ENCODE peak calls at places on chromosomes 13 and 19, in four cellular contexts. G is AG04449, H is ascending aorta, Q is uterus. B is an unnamed sample.

GRCh38 chr19:48925240-48925843 is 8.2 kb upstream of the DHDH start:
- DNase-seq in G (peak; percentile 73), H (no peak), Q (no peak), B (no peak)

GRCh38 chr13:76944457-76944856 is 3.9 kb upstream of the ACOD1 start:
- DNase-seq in G (no peak), H (no peak), Q (no peak), B (no peak)

GRCh38 chr13:112615391-112615790 is 27.4 kb upstream of the TUBGCP3 start:
- DNase-seq in G (no peak), H (no peak), Q (no peak), B (no peak)

GRCh38 chr19:871446-872265 is 12.2 kb downstream of the CFD start:
- DNase-seq in G (no peak), H (no peak), Q (no peak), B (no peak)

GRCh38 chr13:95494082-95494681 is 58.3 kb upstream of the CLDN10 start:
- DNase-seq in G (no peak), H (no peak), Q (no peak), B (peak; percentile 71)

GRCh38 chr13:43261018-43261417 is 237.6 kb downstream of the DNAJC15 start:
- DNase-seq in G (peak; percentile 53), H (no peak), Q (no peak), B (no peak)

GRCh38 chr13:44132710-44133109 is 240.9 kb upstream of the SERP2 start:
- DNase-seq in G (no peak), H (peak; percentile 73), Q (peak; percentile 37), B (no peak)

GRCh38 chr13:28574617-28575142 is 79.8 kb upstream of the FLT1 start:
- DNase-seq in G (peak; percentile 93), H (no peak), Q (no peak), B (peak; percentile 2)

GRCh38 chr19:6740589-6741348 is 1.3 kb downstream of the TRIP10 start:
- DNase-seq in G (no peak), H (no peak), Q (peak; percentile 63), B (no peak)

GRCh38 chr19:49556412-49557398 is 23.7 kb downstream of the NOSIP start:
- DNase-seq in G (no peak), H (no peak), Q (no peak), B (no peak)

GRCh38 chr19:46972301-46972700 is 47.3 kb upstream of the NPAS1 start:
- DNase-seq in G (no peak), H (no peak), Q (no peak), B (no peak)

GRCh38 chr19:54137114-54137912 is at the start of gene CNOT3:
- DNase-seq in G (peak; percentile 100), H (peak; percentile 100), Q (peak; percentile 100), B (peak; percentile 100)

GRCh38 chr19:54136086-54136863 is 1.3 kb upstream of the CNOT3 start:
- DNase-seq in G (no peak), H (no peak), Q (no peak), B (no peak)

GRCh38 chr19:54136864-54137113 is 773 bp upstream of the CNOT3 start:
- DNase-seq in G (no peak), H (no peak), Q (no peak), B (no peak)

GRCh38 chr19:54138777-54139256 is 1.3 kb downstream of the CNOT3 start:
- DNase-seq in G (no peak), H (no peak), Q (no peak), B (no peak)

DNA sequence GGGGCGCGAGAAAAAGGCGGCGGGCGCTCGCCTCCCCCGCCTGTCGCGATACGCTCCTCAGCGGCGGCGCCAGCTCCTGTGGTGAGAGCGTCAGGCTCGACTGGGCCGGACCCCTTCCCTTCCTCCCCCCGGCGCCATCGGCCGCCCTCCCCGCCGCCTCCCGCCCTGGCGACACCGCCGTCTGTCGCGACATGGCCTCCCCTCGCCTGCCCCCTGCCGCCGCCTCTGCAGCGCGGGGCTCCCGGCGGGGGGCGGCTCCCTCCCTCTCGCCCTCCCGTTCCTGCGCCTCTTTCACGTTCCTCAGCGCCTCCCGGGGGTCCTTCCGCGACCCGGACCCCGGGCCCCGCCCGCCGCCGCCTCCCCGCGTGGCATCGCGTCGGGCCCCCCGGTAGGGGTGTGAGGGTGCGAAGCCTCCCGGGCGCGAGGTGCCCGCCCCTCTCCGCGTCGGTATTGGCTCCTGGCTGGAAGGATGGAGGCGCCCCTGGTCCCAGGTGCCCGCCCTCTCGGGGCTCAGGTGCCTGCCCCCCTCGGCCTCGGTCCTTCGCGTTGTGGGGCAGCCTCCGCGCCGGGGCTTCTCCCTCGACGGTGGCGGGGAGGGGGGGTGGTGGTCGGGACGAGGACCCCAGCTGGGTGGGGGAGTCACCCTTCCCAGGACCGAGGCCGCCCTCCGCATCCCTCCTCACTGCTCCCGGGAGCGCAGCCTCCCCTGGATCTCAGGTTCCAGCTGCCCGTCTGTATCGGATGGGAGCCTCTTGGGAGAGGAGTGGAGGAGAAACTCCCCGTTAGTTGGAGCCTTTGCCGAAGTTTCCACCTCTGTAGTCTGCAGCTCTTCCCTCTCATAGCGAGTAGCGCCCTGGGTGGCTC is 583 bp downstream of the CNOT3 start:
- DNase-seq in G (no peak), H (no peak), Q (no peak), B (no peak)
- TF ChIP-seq CTCF in G (peak; percentile 14), H (no peak), Q (no peak), B (no peak)

GRCh38 chr13:114157869-114158495 is 21.1 kb upstream of the CFAP97D2 start:
- DNase-seq in G (no peak), H (no peak), Q (no peak), B (no peak)

GRCh38 chr13:114153485-114154080 is 21.2 kb upstream of the RASA3 start:
- DNase-seq in G (no peak), H (no peak), Q (no peak), B (no peak)

GRCh38 chr13:114154476-114154875 is 22.1 kb upstream of the RASA3 start:
- DNase-seq in G (no peak), H (no peak), Q (no peak), B (no peak)

GRCh38 chr13:114155320-114155719 is 22.9 kb upstream of the RASA3 start:
- DNase-seq in G (no peak), H (no peak), Q (no peak), B (no peak)

GRCh38 chr13:114155923-114156883 is 22.9 kb upstream of the CFAP97D2 start:
- DNase-seq in G (no peak), H (no peak), Q (no peak), B (no peak)
- H3K4me3 ChIP-seq in G (no peak overlapping the region), H (no peak overlapping the region), Q (no peak overlapping the region), B (no peak overlapping the region)

GRCh38 chr13:111539791-111540446 is 219.5 kb downstream of the TEX29 start:
- DNase-seq in G (no peak), H (no peak), Q (no peak), B (no peak)
- TF ChIP-seq CTCF in G (no peak), H (no peak), Q (no peak), B (peak; percentile 5)

GRCh38 chr13:105737688-105738087 is 797.8 kb downstream of the EFNB2 start:
- DNase-seq in G (no peak), H (no peak), Q (no peak), B (no peak)
- H3K4me3 ChIP-seq in G (no peak overlapping the region), H (no peak overlapping the region), Q (no peak overlapping the region), B (no peak overlapping the region)

GRCh38 chr19:14089412-14089661 is 1.2 kb downstream of the SAMD1 start:
- DNase-seq in G (no peak), H (no peak), Q (no peak), B (no peak)

GRCh38 chr19:14090509-14091085 is at the start of gene SAMD1:
- DNase-seq in G (no peak), H (no peak), Q (peak; percentile 96), B (no peak)

GRCh38 chr19:14091885-14092462 is 1.4 kb upstream of the SAMD1 start:
- DNase-seq in G (no peak), H (no peak), Q (no peak), B (no peak)

GRCh38 chr19:14089662-14090508 is 666 bp downstream of the SAMD1 start:
- DNase-seq in G (no peak), H (no peak), Q (no peak), B (no peak)

GRCh38 chr19:14091086-14091884 is 734 bp upstream of the SAMD1 start:
- DNase-seq in G (no peak), H (no peak), Q (peak; percentile 51), B (no peak)
- TF ChIP-seq CTCF in G (peak; percentile 7), H (peak; percentile 13), Q (peak; percentile 3), B (peak; percentile 29)

DNA sequence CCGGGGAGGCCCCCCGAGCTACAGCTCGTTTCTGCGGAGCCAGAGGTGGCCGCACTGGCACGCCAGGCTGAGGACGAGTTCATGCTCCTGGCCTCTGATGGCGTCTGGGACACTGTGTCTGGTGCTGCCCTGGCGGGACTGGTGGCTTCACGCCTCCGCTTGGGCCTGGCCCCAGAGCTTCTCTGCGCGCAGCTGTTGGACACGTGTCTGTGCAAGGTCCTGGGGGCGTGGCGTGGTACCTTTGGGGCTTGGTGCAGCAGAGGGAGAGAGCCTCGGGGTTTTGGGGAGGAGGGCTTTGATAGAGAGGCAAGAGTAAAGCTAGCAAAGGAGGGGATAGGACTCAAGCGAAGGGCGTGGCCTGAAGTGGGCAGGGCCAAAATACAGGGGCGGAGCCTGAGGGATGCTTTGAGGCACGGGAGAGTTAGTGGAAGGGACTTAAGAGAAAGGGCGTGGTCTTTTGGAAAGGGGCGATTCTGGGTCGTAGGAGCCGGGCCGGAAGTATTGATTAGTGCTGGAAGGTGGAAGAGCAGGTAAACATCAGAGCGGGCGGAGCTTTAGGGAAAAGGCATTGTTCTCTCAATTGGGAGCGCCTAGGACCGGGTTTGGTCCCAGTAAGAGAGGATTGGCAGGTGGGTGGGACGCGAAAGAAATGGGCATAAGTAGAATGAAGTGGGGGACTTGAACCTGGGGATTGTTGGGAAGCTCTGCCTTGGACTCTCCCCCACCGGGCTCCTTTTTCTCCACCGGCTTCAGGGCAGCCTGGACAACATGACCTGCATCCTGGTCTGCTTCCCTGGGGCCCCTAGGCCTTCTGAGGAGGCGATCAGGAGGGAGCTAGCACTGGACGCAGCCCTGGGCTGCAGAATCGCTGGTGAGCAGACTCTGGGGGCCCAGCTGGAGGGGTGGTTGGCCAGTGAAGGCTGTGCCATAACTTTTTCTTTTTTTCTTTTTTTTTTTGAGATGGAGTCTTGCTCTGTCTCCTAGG is 1.2 kb downstream of the PPM1N start:
- DNase-seq in G (no peak), H (no peak), Q (no peak), B (no peak)
- H3K4me3 ChIP-seq in G (no peak overlapping the region), H (peak overlapping the region; percentile 37), Q (no peak overlapping the region), B (no peak overlapping the region)

GRCh38 chr13:26061947-26062346 is 10.1 kb upstream of the SHISA2 start:
- DNase-seq in G (peak; percentile 49), H (no peak), Q (no peak), B (no peak)
- TF ChIP-seq CTCF in G (no peak), H (no peak), Q (no peak), B (no peak)

DNA sequence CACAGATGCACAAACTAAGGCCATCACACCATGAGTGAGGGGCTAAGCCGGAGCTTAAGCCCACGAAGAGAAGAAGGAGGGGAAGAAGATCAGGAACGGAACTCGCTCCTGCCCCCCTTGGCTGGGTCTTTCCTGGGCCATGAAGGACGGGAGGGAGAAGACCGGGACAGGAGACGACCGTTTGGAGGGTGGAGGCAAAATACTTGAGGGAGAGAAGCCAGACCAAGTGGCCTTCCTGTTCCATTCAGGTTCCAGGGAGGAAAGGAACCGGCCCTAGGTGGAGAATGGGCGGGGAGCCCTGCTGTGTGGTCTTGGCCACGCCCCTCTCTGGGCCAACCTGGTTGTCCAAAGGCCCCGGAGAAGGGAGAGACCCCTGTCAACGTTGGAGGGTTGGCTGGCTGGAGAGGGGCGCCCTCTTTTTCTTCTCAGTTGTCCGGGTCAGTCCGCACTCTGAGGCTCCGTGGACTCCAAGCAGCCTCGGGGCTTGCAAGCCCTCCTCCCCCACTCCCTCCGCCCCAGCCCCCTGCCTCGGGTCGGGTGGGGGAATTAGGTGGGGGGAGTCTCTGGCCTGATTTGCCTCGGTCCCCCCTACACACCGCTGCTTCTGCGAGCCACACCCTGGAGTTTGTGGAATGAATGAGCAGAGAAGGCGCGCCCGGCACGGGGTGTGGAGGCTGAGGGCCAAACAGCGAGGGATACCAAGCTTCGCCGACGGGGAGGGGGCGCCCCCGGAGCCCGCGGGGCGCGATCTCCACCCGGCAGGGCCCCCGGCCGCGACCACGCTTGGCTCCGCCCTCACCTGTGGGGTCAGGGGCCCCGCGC is 771 bp downstream of the FBN3 start:
- DNase-seq in G (no peak), H (no peak), Q (no peak), B (no peak)
- H3K4me3 ChIP-seq in G (no peak overlapping the region), H (no peak overlapping the region), Q (no peak overlapping the region), B (no peak overlapping the region)

B was measured in LNCaP clone FGC.